ENCODE peak calls at places on chromosome 1, in six cellular contexts. One of them, this sample, is unnamed.

GRCh38 chr1:93061895-93062792 is 16.9 kb upstream of the MTF2 start:
- DNase-seq in IMR-90: peak
- DNase-seq in H9: peak
- DNase-seq in neuronal stem cell: no peak
- DNase-seq in mesendoderm: peak
- DNase-seq in H1: peak
- DNase-seq in this sample: peak

GRCh38 chr1:36889846-36890245 is 144.5 kb downstream of the GRIK3 start:
- DNase-seq in IMR-90: no peak
- DNase-seq in H9: peak
- DNase-seq in neuronal stem cell: no peak
- DNase-seq in mesendoderm: no peak
- DNase-seq in H1: peak
- DNase-seq in this sample: no peak

GRCh38 chr1:38898653-38899230 is 17.4 kb upstream of the GJA9 start:
- DNase-seq in IMR-90: peak
- DNase-seq in H9: no peak
- DNase-seq in neuronal stem cell: no peak
- DNase-seq in mesendoderm: no peak
- DNase-seq in H1: no peak
- DNase-seq in this sample: no peak

GRCh38 chr1:248850124-248850523 is 8.8 kb downstream of the ZNF692 start:
- DNase-seq in IMR-90: no peak
- DNase-seq in H9: no peak
- DNase-seq in neuronal stem cell: no peak
- DNase-seq in mesendoderm: no peak
- DNase-seq in H1: no peak
- DNase-seq in this sample: no peak

GRCh38 chr1:222582099-222582774 is 7.5 kb downstream of the TAF1A start:
- DNase-seq in IMR-90: peak
- DNase-seq in H9: no peak
- DNase-seq in neuronal stem cell: no peak
- DNase-seq in mesendoderm: peak
- DNase-seq in H1: no peak
- DNase-seq in this sample: no peak

GRCh38 chr1:50110656-50111055 is 1.9 kb downstream of the ELAVL4 start:
- DNase-seq in IMR-90: no peak
- DNase-seq in H9: no peak
- DNase-seq in neuronal stem cell: peak
- DNase-seq in mesendoderm: peak
- DNase-seq in H1: no peak
- DNase-seq in this sample: no peak

GRCh38 chr1:99217599-99217998 is 46.7 kb upstream of the PLPPR4 start:
- DNase-seq in IMR-90: no peak
- DNase-seq in H9: peak
- DNase-seq in neuronal stem cell: no peak
- DNase-seq in mesendoderm: peak
- DNase-seq in H1: peak
- DNase-seq in this sample: no peak

GRCh38 chr1:25780318-25781129 is 19.5 kb upstream of the SELENON start:
- DNase-seq in IMR-90: peak
- DNase-seq in H9: peak
- DNase-seq in neuronal stem cell: no peak
- DNase-seq in mesendoderm: peak
- DNase-seq in H1: no peak
- DNase-seq in this sample: no peak

GRCh38 chr1:25105836-25106235 is 126.5 kb downstream of the SYF2 start:
- DNase-seq in IMR-90: no peak
- DNase-seq in H9: no peak
- DNase-seq in neuronal stem cell: no peak
- DNase-seq in mesendoderm: no peak
- DNase-seq in H1: no peak
- DNase-seq in this sample: no peak

GRCh38 chr1:54407957-54408700 is 1.9 kb upstream of the SSBP3 start:
- DNase-seq in IMR-90: peak
- DNase-seq in H9: no peak
- DNase-seq in neuronal stem cell: no peak
- DNase-seq in mesendoderm: peak
- DNase-seq in H1: no peak
- DNase-seq in this sample: peak

GRCh38 chr1:107450899-107451664 is 310.2 kb downstream of the NTNG1 start:
- DNase-seq in IMR-90: no peak
- DNase-seq in H9: no peak
- DNase-seq in neuronal stem cell: no peak
- DNase-seq in mesendoderm: no peak
- DNase-seq in H1: no peak
- DNase-seq in this sample: no peak

GRCh38 chr1:73839922-73840321 is 358.1 kb downstream of the LRRIQ3 start:
- DNase-seq in IMR-90: no peak
- DNase-seq in H9: no peak
- DNase-seq in neuronal stem cell: no peak
- DNase-seq in mesendoderm: peak
- DNase-seq in H1: no peak
- DNase-seq in this sample: no peak

GRCh38 chr1:101004666-101005065 is 20.9 kb downstream of the DPH5 start:
- DNase-seq in IMR-90: peak
- DNase-seq in H9: no peak
- DNase-seq in neuronal stem cell: no peak
- DNase-seq in mesendoderm: no peak
- DNase-seq in H1: no peak
- DNase-seq in this sample: no peak

GRCh38 chr1:228463009-228463558 is 24.1 kb upstream of the RNF187 start:
- DNase-seq in IMR-90: no peak
- DNase-seq in H9: no peak
- DNase-seq in neuronal stem cell: no peak
- DNase-seq in mesendoderm: no peak
- DNase-seq in H1: no peak
- DNase-seq in this sample: no peak

GRCh38 chr1:40248429-40248828 is 692 bp downstream of the TMCO2 start:
- DNase-seq in IMR-90: peak
- DNase-seq in H9: no peak
- DNase-seq in neuronal stem cell: no peak
- DNase-seq in mesendoderm: no peak
- DNase-seq in H1: no peak
- DNase-seq in this sample: no peak

GRCh38 chr1:179369751-179370341 is 4.1 kb downstream of the AXDND1 start:
- DNase-seq in IMR-90: peak
- DNase-seq in H9: no peak
- DNase-seq in neuronal stem cell: peak
- DNase-seq in mesendoderm: peak
- DNase-seq in H1: no peak
- DNase-seq in this sample: peak

GRCh38 chr1:89203166-89203565 is 4.4 kb upstream of the GBP4 start:
- DNase-seq in IMR-90: no peak
- DNase-seq in H9: no peak
- DNase-seq in neuronal stem cell: no peak
- DNase-seq in mesendoderm: no peak
- DNase-seq in H1: no peak
- DNase-seq in this sample: peak

GRCh38 chr1:159962176-159962575 is 8.1 kb upstream of the SLAMF9 start:
- DNase-seq in IMR-90: no peak
- DNase-seq in H9: peak
- DNase-seq in neuronal stem cell: no peak
- DNase-seq in mesendoderm: no peak
- DNase-seq in H1: no peak
- DNase-seq in this sample: no peak
- H2BK15ac ChIP-seq in IMR-90: no peak
- H2BK15ac ChIP-seq in H9: no peak
- H2BK15ac ChIP-seq in neuronal stem cell: no peak
- H2BK15ac ChIP-seq in mesendoderm: no peak
- H2BK15ac ChIP-seq in H1: no peak
- H2BK15ac ChIP-seq in this sample: no peak

DNA sequence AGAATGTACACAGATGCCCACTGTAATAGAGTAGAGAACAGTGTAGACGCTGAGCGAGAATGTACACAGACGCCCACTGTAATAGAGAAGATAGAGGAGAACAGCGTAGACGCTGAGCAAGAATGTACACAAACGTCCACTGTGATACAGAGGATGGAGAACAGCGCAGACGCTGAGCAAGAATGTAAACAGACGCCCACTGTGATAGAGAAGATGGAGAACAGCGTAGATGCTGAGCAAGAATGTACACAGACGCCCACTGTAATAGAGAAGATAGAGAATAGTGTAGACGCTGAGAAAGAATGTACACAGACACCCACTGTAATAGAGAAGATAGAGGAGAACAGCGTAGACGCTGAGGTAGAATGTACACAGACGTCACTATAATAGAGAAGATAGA is 306.9 kb downstream of the SMYD3 start:
- DNase-seq in IMR-90: peak
- DNase-seq in H9: no peak
- DNase-seq in neuronal stem cell: no peak
- DNase-seq in mesendoderm: no peak
- DNase-seq in H1: no peak
- DNase-seq in this sample: no peak
- H2BK15ac ChIP-seq in IMR-90: no peak
- H2BK15ac ChIP-seq in H9: no peak
- H2BK15ac ChIP-seq in neuronal stem cell: no peak
- H2BK15ac ChIP-seq in mesendoderm: no peak
- H2BK15ac ChIP-seq in H1: no peak
- H2BK15ac ChIP-seq in this sample: no peak

DNA sequence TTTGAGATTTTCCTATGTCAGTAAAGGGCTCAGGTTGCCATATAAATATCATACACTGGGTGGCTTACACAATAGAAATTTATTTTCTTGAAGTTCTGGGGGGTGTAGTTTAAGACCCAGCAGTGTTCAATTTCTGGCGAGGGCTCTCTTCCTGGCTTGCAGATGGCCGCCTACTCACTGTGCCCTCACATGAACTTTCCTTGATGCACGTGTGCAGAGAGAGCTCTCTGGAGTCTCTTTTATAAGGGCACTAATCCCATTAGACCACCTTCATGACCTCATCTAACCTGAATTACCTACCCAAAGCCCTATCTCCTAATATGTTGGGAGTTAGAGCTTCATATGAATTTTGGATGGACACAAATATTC is 21.1 kb downstream of the TMEM51 start:
- DNase-seq in IMR-90: no peak
- DNase-seq in H9: no peak
- DNase-seq in neuronal stem cell: no peak
- DNase-seq in mesendoderm: no peak
- DNase-seq in H1: no peak
- DNase-seq in this sample: no peak
- H2BK15ac ChIP-seq in IMR-90: no peak
- H2BK15ac ChIP-seq in H9: no peak
- H2BK15ac ChIP-seq in neuronal stem cell: no peak
- H2BK15ac ChIP-seq in mesendoderm: no peak
- H2BK15ac ChIP-seq in H1: no peak
- H2BK15ac ChIP-seq in this sample: no peak

GRCh38 chr1:58011978-58012377 is 534.5 kb downstream of the OMA1 start:
- DNase-seq in IMR-90: peak
- DNase-seq in H9: no peak
- DNase-seq in neuronal stem cell: no peak
- DNase-seq in mesendoderm: no peak
- DNase-seq in H1: no peak
- DNase-seq in this sample: no peak

GRCh38 chr1:58013237-58013636 is 533.3 kb downstream of the OMA1 start:
- DNase-seq in IMR-90: no peak
- DNase-seq in H9: peak
- DNase-seq in neuronal stem cell: no peak
- DNase-seq in mesendoderm: peak
- DNase-seq in H1: no peak
- DNase-seq in this sample: no peak

GRCh38 chr1:58017641-58018040 is 528.9 kb downstream of the OMA1 start:
- DNase-seq in IMR-90: no peak
- DNase-seq in H9: no peak
- DNase-seq in neuronal stem cell: no peak
- DNase-seq in mesendoderm: peak
- DNase-seq in H1: no peak
- DNase-seq in this sample: no peak
- H2BK15ac ChIP-seq in IMR-90: no peak
- H2BK15ac ChIP-seq in H9: no peak
- H2BK15ac ChIP-seq in neuronal stem cell: no peak
- H2BK15ac ChIP-seq in mesendoderm: no peak
- H2BK15ac ChIP-seq in H1: no peak
- H2BK15ac ChIP-seq in this sample: no peak

GRCh38 chr1:59833991-59834390 is 19.2 kb downstream of the HOOK1 start:
- DNase-seq in IMR-90: no peak
- DNase-seq in H9: no peak
- DNase-seq in neuronal stem cell: no peak
- DNase-seq in mesendoderm: no peak
- DNase-seq in H1: no peak
- DNase-seq in this sample: no peak
- H2BK15ac ChIP-seq in IMR-90: no peak
- H2BK15ac ChIP-seq in H9: no peak
- H2BK15ac ChIP-seq in neuronal stem cell: no peak
- H2BK15ac ChIP-seq in mesendoderm: no peak
- H2BK15ac ChIP-seq in H1: no peak
- H2BK15ac ChIP-seq in this sample: no peak

DNA sequence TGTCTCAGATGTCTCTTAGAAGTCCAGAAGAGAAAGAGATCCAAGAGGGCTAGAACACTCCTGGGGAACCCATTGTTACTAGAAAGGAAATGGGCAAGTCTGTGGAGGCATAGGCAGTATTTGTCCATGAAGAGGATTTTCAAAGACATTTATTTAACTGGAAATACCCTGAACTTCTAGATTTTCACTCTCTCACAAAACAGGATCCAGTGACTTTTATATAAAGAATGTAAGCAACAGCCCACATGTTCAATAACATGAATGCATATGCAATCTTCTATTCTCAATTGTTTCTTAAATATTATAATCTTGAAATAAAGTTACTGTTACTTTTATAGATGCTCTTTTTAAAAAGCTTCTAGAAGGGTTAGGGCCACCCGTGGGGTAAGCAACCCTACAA is 53.4 kb downstream of the TBX15 start:
- DNase-seq in IMR-90: peak
- DNase-seq in H9: no peak
- DNase-seq in neuronal stem cell: no peak
- DNase-seq in mesendoderm: no peak
- DNase-seq in H1: no peak
- DNase-seq in this sample: no peak
- H2BK15ac ChIP-seq in IMR-90: no peak
- H2BK15ac ChIP-seq in H9: no peak
- H2BK15ac ChIP-seq in neuronal stem cell: no peak
- H2BK15ac ChIP-seq in mesendoderm: no peak
- H2BK15ac ChIP-seq in H1: no peak
- H2BK15ac ChIP-seq in this sample: no peak

This sample was measured in mesenchymal stem cell.